ENCODE peak calls at places on chromosomes 12 and 14, in five cellular contexts. L, U, E, J and Y are unnamed samples.

GRCh38 chr12:21428241-21428640 is 9.2 kb upstream of the PYROXD1 start:
- DNase-seq in U (no peak), L (no peak), E (no peak), J (peak), Y (no peak)

GRCh38 chr12:50257226-50258166 is 25.8 kb downstream of the LIMA1 start:
- DNase-seq in E (no peak), L (no peak), U (no peak), J (peak), Y (peak)

GRCh38 chr12:118534003-118534402 is 157.6 kb downstream of the SUDS3 start:
- DNase-seq in J (no peak), U (no peak), E (no peak), L (no peak), Y (no peak)

GRCh38 chr12:7933255-7933726 is 2.7 kb downstream of the SLC2A3 start:
- DNase-seq in U (peak), L (peak), J (peak), E (peak), Y (peak)

GRCh38 chr12:78555802-78556201 is 308.8 kb upstream of the SYT1 start:
- DNase-seq in U (no peak), E (no peak), L (no peak), J (peak), Y (no peak)

GRCh38 chr12:121145221-121145620 is 12.5 kb downstream of the P2RX7 start:
- DNase-seq in J (peak), U (no peak), E (no peak), L (no peak), Y (peak)

GRCh38 chr12:67981236-67982164 is 7.7 kb upstream of the IFNG-AS1 start:
- DNase-seq in E (peak), J (peak), L (no peak), U (no peak), Y (peak)

GRCh38 chr12:99213047-99213446 is 434.5 kb upstream of the GARIN6 start:
- DNase-seq in J (no peak), E (no peak), U (no peak), L (no peak), Y (no peak)

GRCh38 chr12:2312156-2312555 is 259.4 kb downstream of the CACNA1C start:
- DNase-seq in E (no peak), L (no peak), U (no peak), J (no peak), Y (no peak)

GRCh38 chr12:6970096-6970527 is 352 bp downstream of the PHB2 start:
- DNase-seq in L (no peak), E (no peak), U (no peak), J (no peak), Y (no peak)

GRCh38 chr14:48398675-48399282 is 723.4 kb upstream of the MDGA2 start:
- DNase-seq in E (peak), L (peak), U (peak), J (no peak), Y (peak)

GRCh38 chr12:113497709-113498108 is 26.0 kb upstream of the LHX5 start:
- DNase-seq in L (no peak), U (no peak), J (no peak), E (no peak), Y (no peak)

GRCh38 chr12:131720241-131720640 is 9.4 kb downstream of the SFSWAP start:
- DNase-seq in L (no peak), E (no peak), J (no peak), U (no peak), Y (no peak)

GRCh38 chr14:57319636-57320035 is 50.9 kb downstream of the AP5M1 start:
- DNase-seq in U (no peak), J (no peak), E (no peak), L (no peak), Y (no peak)

GRCh38 chr12:4118601-4119156 is 154.9 kb upstream of the CCND2 start:
- DNase-seq in U (no peak), E (no peak), L (no peak), J (no peak), Y (no peak)

GRCh38 chr14:27392153-27392552 is 794.3 kb upstream of the NOVA1 start:
- DNase-seq in U (no peak), J (no peak), L (no peak), E (no peak), Y (peak)

GRCh38 chr14:104882991-104883660 is 18.1 kb downstream of the CEP170B start:
- DNase-seq in U (no peak), E (no peak), L (no peak), J (no peak), Y (no peak)

GRCh38 chr12:56725723-56726102 is 614 bp upstream of the NACA start:
- DNase-seq in U (peak), J (no peak), L (no peak), E (no peak), Y (no peak)

GRCh38 chr12:41151789-41152188 is 36.3 kb upstream of the PDZRN4 start:
- DNase-seq in J (no peak), U (no peak), E (no peak), L (no peak), Y (peak)

GRCh38 chr14:53979141-53979673 is 22.6 kb upstream of the BMP4 start:
- DNase-seq in J (peak), L (no peak), U (no peak), E (peak), Y (peak)